ENCODE peak calls at places on chromosomes 12 and 14, in four cellular contexts. One of them, this sample, is unnamed.

GRCh38 chr12:113946175-113946574 is 19.9 kb downstream of the RBM19 start:
- DNase-seq in tibial nerve: no peak
- DNase-seq in Calu3: no peak
- DNase-seq in DND-41: no peak
- DNase-seq in this sample: no peak

GRCh38 chr14:79016828-79017505 is 846.8 kb downstream of the NRXN3 start:
- DNase-seq in tibial nerve: no peak
- DNase-seq in Calu3: no peak
- DNase-seq in DND-41: no peak
- DNase-seq in this sample: no peak

GRCh38 chr14:90810808-90811207 is 5.4 kb downstream of the TTC7B start:
- DNase-seq in tibial nerve: no peak
- DNase-seq in Calu3: no peak
- DNase-seq in DND-41: no peak
- DNase-seq in this sample: no peak

GRCh38 chr14:34072921-34073320 is 122.0 kb upstream of the EGLN3 start:
- DNase-seq in tibial nerve: no peak
- DNase-seq in Calu3: no peak
- DNase-seq in DND-41: no peak
- DNase-seq in this sample: no peak

GRCh38 chr14:80536456-80536855 is 325.2 kb upstream of the DIO2 start:
- DNase-seq in tibial nerve: no peak
- DNase-seq in Calu3: no peak
- DNase-seq in DND-41: no peak
- DNase-seq in this sample: no peak

GRCh38 chr12:51986834-51987233 is 19.9 kb upstream of the TAMALIN start:
- DNase-seq in tibial nerve: no peak
- DNase-seq in Calu3: no peak
- DNase-seq in DND-41: no peak
- DNase-seq in this sample: no peak

GRCh38 chr14:101961011-101961721 is 3.2 kb upstream of the DYNC1H1 start:
- DNase-seq in tibial nerve: peak; percentile 62
- DNase-seq in Calu3: peak; percentile 80
- DNase-seq in DND-41: peak; percentile 85
- DNase-seq in this sample: peak; percentile 89

GRCh38 chr12:32273063-32273521 is 126.3 kb upstream of the FGD4 start:
- DNase-seq in tibial nerve: no peak
- DNase-seq in Calu3: no peak
- DNase-seq in DND-41: no peak
- DNase-seq in this sample: peak; percentile 45

GRCh38 chr12:122052285-122052684 is 26.3 kb upstream of the MLXIP start:
- DNase-seq in tibial nerve: no peak
- DNase-seq in Calu3: no peak
- DNase-seq in DND-41: no peak
- DNase-seq in this sample: no peak

GRCh38 chr12:3276226-3276625 is 199.0 kb downstream of the TSPAN9 start:
- DNase-seq in tibial nerve: no peak
- DNase-seq in Calu3: no peak
- DNase-seq in DND-41: no peak
- DNase-seq in this sample: no peak

GRCh38 chr14:99521176-99522024 is 40.2 kb downstream of the CCNK start:
- DNase-seq in tibial nerve: no peak
- DNase-seq in Calu3: no peak
- DNase-seq in DND-41: no peak
- DNase-seq in this sample: no peak

GRCh38 chr14:64762044-64763034 is 58.1 kb downstream of the PLEKHG3 start:
- DNase-seq in tibial nerve: peak; percentile 63
- DNase-seq in Calu3: peak; percentile 75
- DNase-seq in DND-41: peak; percentile 30
- DNase-seq in this sample: peak; percentile 51
- TF ChIP-seq CTCF in tibial nerve: no peak
- TF ChIP-seq CTCF in Calu3: no peak
- TF ChIP-seq CTCF in DND-41: no peak
- TF ChIP-seq CTCF in this sample: no peak

DNA sequence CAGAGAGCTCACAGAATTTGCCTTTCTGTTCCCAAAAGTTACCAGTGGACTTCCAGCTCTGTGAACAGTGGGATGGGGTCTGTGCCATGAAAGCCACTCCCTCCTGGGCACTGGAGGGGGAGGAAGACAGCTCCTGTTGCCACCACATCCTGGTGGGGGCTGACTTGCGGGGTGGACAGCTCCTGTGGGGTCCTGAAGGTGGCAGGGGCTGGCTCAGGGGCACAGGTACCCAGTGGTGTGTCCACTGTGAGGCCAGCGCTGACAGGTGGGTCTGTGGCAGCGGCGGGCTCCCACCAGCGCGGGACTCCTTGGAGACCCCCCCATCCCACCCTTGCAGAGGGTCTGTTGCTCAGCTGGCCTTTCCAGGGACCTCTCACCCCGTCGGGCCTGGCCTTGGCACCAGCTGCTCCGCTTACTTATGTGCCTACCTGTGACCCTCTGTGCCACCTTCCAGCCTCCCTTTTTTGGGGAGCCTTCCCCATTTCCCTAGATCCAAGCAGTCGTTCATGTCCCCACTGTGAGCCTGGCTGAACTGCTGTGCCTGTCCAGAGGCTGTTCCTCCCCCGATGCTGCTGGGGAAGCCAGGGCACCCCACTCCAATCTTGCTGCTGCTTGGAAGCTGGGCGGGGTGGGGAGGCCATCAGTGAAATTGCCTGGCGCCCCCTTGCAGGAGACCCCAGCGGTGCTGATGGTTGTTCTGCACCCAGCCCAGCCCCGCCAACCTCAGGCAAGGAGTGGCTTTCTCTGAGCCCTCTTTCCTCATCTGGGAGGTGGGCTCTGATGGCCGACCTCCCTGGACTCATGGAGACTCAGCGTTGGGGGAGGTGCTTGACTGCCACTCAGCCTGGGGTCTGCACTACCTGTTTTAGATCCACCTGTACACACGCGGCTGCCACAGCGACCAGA is 2.2 kb downstream of the TEDC1 start:
- DNase-seq in tibial nerve: no peak
- DNase-seq in Calu3: no peak
- DNase-seq in DND-41: no peak
- DNase-seq in this sample: no peak
- TF ChIP-seq CTCF in tibial nerve: no peak
- TF ChIP-seq CTCF in Calu3: no peak
- TF ChIP-seq CTCF in DND-41: peak; percentile 28
- TF ChIP-seq CTCF in this sample: no peak

DNA sequence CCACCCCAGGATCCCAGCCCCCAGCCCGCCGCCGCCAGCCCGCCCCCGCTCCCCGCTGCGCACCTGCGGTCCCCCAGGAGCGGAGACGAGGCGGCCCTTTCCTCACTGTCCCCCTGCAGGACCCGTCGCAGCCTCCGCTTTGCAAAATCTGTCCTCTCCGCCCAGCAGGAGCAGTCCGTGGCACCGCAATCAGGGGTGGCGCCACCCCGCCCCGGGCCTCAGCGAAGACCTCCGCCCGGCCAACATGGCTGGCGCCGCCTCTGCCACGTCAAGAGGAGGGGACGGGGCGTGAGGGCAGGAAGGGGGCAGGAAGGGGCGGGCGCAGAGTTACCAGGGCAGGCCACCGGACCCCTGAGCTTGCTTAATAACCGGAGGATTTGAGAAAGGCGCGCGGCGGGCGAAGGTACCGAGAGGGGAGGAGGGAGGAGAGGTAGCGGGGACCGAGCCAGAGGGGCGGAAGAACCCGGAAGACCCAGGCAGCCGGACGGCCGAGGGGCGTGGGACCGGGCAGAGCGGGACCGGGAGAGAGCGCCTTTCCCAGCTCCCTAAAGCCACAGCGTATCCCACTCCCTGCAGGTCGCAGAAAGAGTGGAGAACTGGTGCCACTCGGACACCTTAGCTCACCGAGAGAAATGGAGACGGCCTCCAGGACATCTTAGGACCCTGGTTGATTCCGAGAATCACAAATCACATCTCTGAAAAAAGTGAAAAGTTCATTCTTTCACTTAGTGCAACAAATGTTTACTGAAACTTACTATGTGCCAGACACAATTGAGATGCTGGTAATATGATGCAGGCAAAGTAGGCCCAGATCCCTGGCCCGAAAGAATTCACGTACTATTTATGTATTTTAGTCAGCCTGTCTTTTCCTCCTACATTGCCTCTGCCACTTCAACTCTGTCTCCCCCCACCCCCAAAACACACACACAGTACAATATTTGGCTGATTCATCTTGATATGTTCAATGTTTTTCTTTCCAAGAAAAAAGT is at the start of gene SEC23A:
- DNase-seq in tibial nerve: peak; percentile 88
- DNase-seq in Calu3: peak; percentile 87
- DNase-seq in DND-41: peak; percentile 88
- DNase-seq in this sample: peak; percentile 90
- TF ChIP-seq CTCF in tibial nerve: no peak
- TF ChIP-seq CTCF in Calu3: no peak
- TF ChIP-seq CTCF in DND-41: peak; percentile 1
- TF ChIP-seq CTCF in this sample: no peak

GRCh38 chr14:52695481-52696091 is at the start of gene ERO1A:
- DNase-seq in tibial nerve: peak; percentile 76
- DNase-seq in Calu3: peak; percentile 83
- DNase-seq in DND-41: peak; percentile 68
- DNase-seq in this sample: peak; percentile 79
- TF ChIP-seq CTCF in tibial nerve: peak; percentile 17
- TF ChIP-seq CTCF in Calu3: no peak
- TF ChIP-seq CTCF in DND-41: no peak
- TF ChIP-seq CTCF in this sample: no peak

GRCh38 chr12:55818886-55819285 is 1.0 kb downstream of the ORMDL2 start:
- DNase-seq in tibial nerve: no peak
- DNase-seq in Calu3: no peak
- DNase-seq in DND-41: no peak
- DNase-seq in this sample: no peak

GRCh38 chr12:55822228-55822627 is 4.4 kb downstream of the ORMDL2 start:
- DNase-seq in tibial nerve: no peak
- DNase-seq in Calu3: peak; percentile 68
- DNase-seq in DND-41: no peak
- DNase-seq in this sample: no peak

GRCh38 chr12:55818140-55818728 is 393 bp downstream of the ORMDL2 start:
- DNase-seq in tibial nerve: no peak
- DNase-seq in Calu3: no peak
- DNase-seq in DND-41: no peak
- DNase-seq in this sample: no peak

GRCh38 chr12:55823419-55823818 is 5.6 kb downstream of the ORMDL2 start:
- DNase-seq in tibial nerve: no peak
- DNase-seq in Calu3: no peak
- DNase-seq in DND-41: no peak
- DNase-seq in this sample: no peak

GRCh38 chr12:55820679-55821078 is 2.8 kb downstream of the ORMDL2 start:
- DNase-seq in tibial nerve: no peak
- DNase-seq in Calu3: no peak
- DNase-seq in DND-41: no peak
- DNase-seq in this sample: no peak
- TF ChIP-seq CTCF in tibial nerve: no peak
- TF ChIP-seq CTCF in Calu3: no peak
- TF ChIP-seq CTCF in DND-41: peak; percentile 32
- TF ChIP-seq CTCF in this sample: no peak

This sample was measured in activated CD8-positive, alpha-beta T cell treated with anti-CD3 and anti-CD28 coated beads for 36 hours.